ENCODE peak calls at places on chromosomes 7 and 10, in four cellular contexts. K, O, G and E are unnamed samples.

GRCh38 chr7:123327661-123328060 is 127.9 kb upstream of the SLC13A1 start:
- DNase-seq in G (no peak), K (no peak), O (no peak), E (no peak)

GRCh38 chr10:33074443-33074842 is 116.4 kb upstream of the ITGB1 start:
- DNase-seq in O (no peak), G (peak), K (no peak), E (no peak)

GRCh38 chr7:36019538-36019937 is 133.5 kb upstream of the EEPD1 start:
- DNase-seq in G (no peak), O (no peak), K (no peak), E (no peak)

GRCh38 chr10:92757066-92757716 is 67.4 kb downstream of the HHEX start:
- DNase-seq in G (peak), O (peak), K (no peak), E (no peak)

GRCh38 chr7:77980087-77980713 is 181.6 kb downstream of the PHTF2 start:
- DNase-seq in O (no peak), G (no peak), K (no peak), E (no peak)

GRCh38 chr7:110050831-110051230 is 1040.1 kb upstream of the LRRN3 start:
- DNase-seq in G (no peak), K (no peak), O (no peak), E (no peak)

GRCh38 chr7:135147341-135147898 is 452 bp upstream of the TMEM140 start:
- DNase-seq in K (no peak), O (no peak), G (peak), E (no peak)

GRCh38 chr7:151736403-151736909 is 140.5 kb downstream of the PRKAG2 start:
- DNase-seq in O (peak), G (peak), K (no peak), E (no peak)

GRCh38 chr7:132373879-132374278 is 202.4 kb downstream of the PLXNA4 start:
- DNase-seq in G (no peak), K (no peak), O (no peak), E (no peak)

GRCh38 chr10:113576853-113577252 is 24.0 kb downstream of the HABP2 start:
- DNase-seq in G (peak), K (no peak), O (no peak), E (no peak)

GRCh38 chr7:32479574-32480200 is 10.5 kb downstream of the LSM5 start:
- DNase-seq in G (peak), K (no peak), O (peak), E (no peak)

GRCh38 chr7:6505685-6506559 is 45.3 kb downstream of the GRID2IP start:
- DNase-seq in O (no peak), G (no peak), K (no peak), E (no peak)

GRCh38 chr7:118573065-118573464 is 348.6 kb downstream of the ANKRD7 start:
- DNase-seq in K (no peak), G (no peak), O (peak), E (no peak)

GRCh38 chr10:60473557-60473956 is 83.9 kb upstream of the ANK3 start:
- DNase-seq in K (no peak), O (no peak), G (no peak), E (no peak)

GRCh38 chr10:30353851-30354250 is 4.8 kb upstream of the MTPAP start:
- DNase-seq in G (peak), K (no peak), O (no peak), E (no peak)